ENCODE peak calls at places on chromosomes 2 and 18, in eight cellular contexts. One of them, this sample, is unnamed.

GRCh38 chr18:3156325-3156640 is 63.5 kb downstream of the MYOM1 start:
- DNase-seq in iris pigment epithelial cell: no peak
- DNase-seq in ACHN: no peak
- DNase-seq in bronchial epithelial cell: no peak
- DNase-seq in NCI-H146: no peak
- DNase-seq in activated B cell treated with CpG ODN at 0.5 μM for 24 hours: no peak
- DNase-seq in NCI-H2081: no peak
- DNase-seq in stimulated activated CD8-positive, alpha-beta memory T cell treated with anti-CD3 and anti-CD28 coated beads, Interleukin-15, amount 100 ng/mL, for 4 hours: no peak
- DNase-seq in this sample: no peak

GRCh38 chr2:74045454-74045853 is 60.7 kb downstream of the TET3 start:
- DNase-seq in iris pigment epithelial cell: peak; percentile 70
- DNase-seq in ACHN: no peak
- DNase-seq in bronchial epithelial cell: no peak
- DNase-seq in NCI-H146: no peak
- DNase-seq in activated B cell treated with CpG ODN at 0.5 μM for 24 hours: no peak
- DNase-seq in NCI-H2081: no peak
- DNase-seq in stimulated activated CD8-positive, alpha-beta memory T cell treated with anti-CD3 and anti-CD28 coated beads, Interleukin-15, amount 100 ng/mL, for 4 hours: no peak
- DNase-seq in this sample: no peak

GRCh38 chr2:159760321-159760720 is 37.7 kb downstream of the CD302 start:
- DNase-seq in iris pigment epithelial cell: no peak
- DNase-seq in ACHN: no peak
- DNase-seq in bronchial epithelial cell: no peak
- DNase-seq in NCI-H146: no peak
- DNase-seq in activated B cell treated with CpG ODN at 0.5 μM for 24 hours: no peak
- DNase-seq in NCI-H2081: no peak
- DNase-seq in stimulated activated CD8-positive, alpha-beta memory T cell treated with anti-CD3 and anti-CD28 coated beads, Interleukin-15, amount 100 ng/mL, for 4 hours: no peak
- DNase-seq in this sample: peak; percentile 17

GRCh38 chr2:36696533-36696932 is at the start of gene VIT:
- DNase-seq in iris pigment epithelial cell: peak; percentile 42
- DNase-seq in ACHN: no peak
- DNase-seq in bronchial epithelial cell: peak; percentile 10
- DNase-seq in NCI-H146: no peak
- DNase-seq in activated B cell treated with CpG ODN at 0.5 μM for 24 hours: no peak
- DNase-seq in NCI-H2081: no peak
- DNase-seq in stimulated activated CD8-positive, alpha-beta memory T cell treated with anti-CD3 and anti-CD28 coated beads, Interleukin-15, amount 100 ng/mL, for 4 hours: no peak
- DNase-seq in this sample: no peak

GRCh38 chr2:219289537-219290361 is 10.6 kb downstream of the DNAJB2 start:
- DNase-seq in iris pigment epithelial cell: peak; percentile 88
- DNase-seq in ACHN: peak; percentile 82
- DNase-seq in bronchial epithelial cell: peak; percentile 78
- DNase-seq in NCI-H146: no peak
- DNase-seq in activated B cell treated with CpG ODN at 0.5 μM for 24 hours: no peak
- DNase-seq in NCI-H2081: no peak
- DNase-seq in stimulated activated CD8-positive, alpha-beta memory T cell treated with anti-CD3 and anti-CD28 coated beads, Interleukin-15, amount 100 ng/mL, for 4 hours: no peak
- DNase-seq in this sample: peak; percentile 90

GRCh38 chr18:55504808-55505207 is 83.2 kb downstream of the TCF4 start:
- DNase-seq in iris pigment epithelial cell: no peak
- DNase-seq in ACHN: no peak
- DNase-seq in bronchial epithelial cell: no peak
- DNase-seq in NCI-H146: no peak
- DNase-seq in activated B cell treated with CpG ODN at 0.5 μM for 24 hours: no peak
- DNase-seq in NCI-H2081: no peak
- DNase-seq in stimulated activated CD8-positive, alpha-beta memory T cell treated with anti-CD3 and anti-CD28 coated beads, Interleukin-15, amount 100 ng/mL, for 4 hours: no peak
- DNase-seq in this sample: no peak

GRCh38 chr2:105929506-105929905 is 184.8 kb downstream of the NCK2 start:
- DNase-seq in iris pigment epithelial cell: peak; percentile 22
- DNase-seq in ACHN: no peak
- DNase-seq in bronchial epithelial cell: peak; percentile 7
- DNase-seq in NCI-H146: no peak
- DNase-seq in activated B cell treated with CpG ODN at 0.5 μM for 24 hours: no peak
- DNase-seq in NCI-H2081: peak; percentile 9
- DNase-seq in stimulated activated CD8-positive, alpha-beta memory T cell treated with anti-CD3 and anti-CD28 coated beads, Interleukin-15, amount 100 ng/mL, for 4 hours: no peak
- DNase-seq in this sample: no peak

GRCh38 chr2:171330155-171330956 is 103.4 kb downstream of the METTL8 start:
- DNase-seq in iris pigment epithelial cell: no peak
- DNase-seq in ACHN: no peak
- DNase-seq in bronchial epithelial cell: no peak
- DNase-seq in NCI-H146: no peak
- DNase-seq in activated B cell treated with CpG ODN at 0.5 μM for 24 hours: no peak
- DNase-seq in NCI-H2081: no peak
- DNase-seq in stimulated activated CD8-positive, alpha-beta memory T cell treated with anti-CD3 and anti-CD28 coated beads, Interleukin-15, amount 100 ng/mL, for 4 hours: no peak
- DNase-seq in this sample: no peak

GRCh38 chr2:110933420-110933819 is 187.3 kb upstream of the BCL2L11 start:
- DNase-seq in iris pigment epithelial cell: no peak
- DNase-seq in ACHN: no peak
- DNase-seq in bronchial epithelial cell: no peak
- DNase-seq in NCI-H146: no peak
- DNase-seq in activated B cell treated with CpG ODN at 0.5 μM for 24 hours: no peak
- DNase-seq in NCI-H2081: no peak
- DNase-seq in stimulated activated CD8-positive, alpha-beta memory T cell treated with anti-CD3 and anti-CD28 coated beads, Interleukin-15, amount 100 ng/mL, for 4 hours: no peak
- DNase-seq in this sample: no peak

This sample was measured in hepatic stellate cell.